ENCODE peak calls at places on chromosomes 11 and 22, in six cellular contexts. S is adrenal gland, H is ovary, U is body of pancreas, W is IMR-90, D is transverse colon. C is an unnamed sample.

GRCh38 chr11:14673824-14674432 is 30.3 kb downstream of the PDE3B start:
- DNase-seq in S (no peak), H (no peak), U (no peak), W (no peak), D (no peak), C (no peak)

GRCh38 chr11:1690167-1691026 is 6.6 kb upstream of the KRTAP5-6 start:
- DNase-seq in S (no peak), H (no peak), U (no peak), W (no peak), D (no peak), C (no peak)

GRCh38 chr11:130740819-130741218 is 175.5 kb downstream of the SNX19 start:
- DNase-seq in S (no peak), H (no peak), U (no peak), W (peak; percentile 33), D (no peak), C (no peak)

GRCh38 chr11:59957094-59957493 is 6.7 kb upstream of the OOSP4A start:
- DNase-seq in S (no peak), H (no peak), U (no peak), W (no peak), D (no peak), C (no peak)

GRCh38 chr11:73598719-73599379 is 937 bp upstream of the FAM168A start:
- DNase-seq in S (no peak), H (no peak), U (no peak), W (no peak), D (no peak), C (no peak)

GRCh38 chr11:16160146-16160545 is 196.2 kb downstream of the SOX6 start:
- DNase-seq in S (no peak), H (no peak), U (no peak), W (no peak), D (no peak), C (no peak)

GRCh38 chr11:132541794-132542193 is 990.5 kb downstream of the OPCML start:
- DNase-seq in S (no peak), H (no peak), U (no peak), W (no peak), D (no peak), C (no peak)

GRCh38 chr11:102879801-102880200 is 5.0 kb upstream of the MMP12 start:
- DNase-seq in S (no peak), H (no peak), U (no peak), W (no peak), D (peak; percentile 11), C (no peak)

GRCh38 chr11:125261471-125262087 is 97.0 kb downstream of the PKNOX2 start:
- DNase-seq in S (no peak), H (peak; percentile 60), U (no peak), W (no peak), D (no peak), C (no peak)

GRCh38 chr11:102868359-102868758 is 6.4 kb downstream of the MMP12 start:
- DNase-seq in S (no peak), H (no peak), U (no peak), W (peak; percentile 44), D (no peak), C (no peak)

GRCh38 chr11:103624708-103625623 is 411.5 kb upstream of the DDI1 start:
- DNase-seq in S (no peak), H (no peak), U (no peak), W (peak; percentile 98), D (no peak), C (no peak)

GRCh38 chr11:78019808-78020207 is 3.3 kb downstream of the KCTD14 start:
- DNase-seq in S (no peak), H (no peak), U (no peak), W (peak; percentile 23), D (no peak), C (no peak)

GRCh38 chr22:43147821-43148220 is 3.5 kb upstream of the TSPO start:
- DNase-seq in S (peak; percentile 61), H (no peak), U (no peak), W (no peak), D (peak; percentile 55), C (no peak)

GRCh38 chr22:43148581-43148980 is 2.8 kb upstream of the TSPO start:
- DNase-seq in S (no peak), H (no peak), U (no peak), W (no peak), D (peak; percentile 56), C (no peak)

GRCh38 chr22:43144949-43145348 is 1.8 kb upstream of the MCAT start:
- DNase-seq in S (no peak), H (no peak), U (no peak), W (no peak), D (no peak), C (peak; percentile 86)

DNA sequence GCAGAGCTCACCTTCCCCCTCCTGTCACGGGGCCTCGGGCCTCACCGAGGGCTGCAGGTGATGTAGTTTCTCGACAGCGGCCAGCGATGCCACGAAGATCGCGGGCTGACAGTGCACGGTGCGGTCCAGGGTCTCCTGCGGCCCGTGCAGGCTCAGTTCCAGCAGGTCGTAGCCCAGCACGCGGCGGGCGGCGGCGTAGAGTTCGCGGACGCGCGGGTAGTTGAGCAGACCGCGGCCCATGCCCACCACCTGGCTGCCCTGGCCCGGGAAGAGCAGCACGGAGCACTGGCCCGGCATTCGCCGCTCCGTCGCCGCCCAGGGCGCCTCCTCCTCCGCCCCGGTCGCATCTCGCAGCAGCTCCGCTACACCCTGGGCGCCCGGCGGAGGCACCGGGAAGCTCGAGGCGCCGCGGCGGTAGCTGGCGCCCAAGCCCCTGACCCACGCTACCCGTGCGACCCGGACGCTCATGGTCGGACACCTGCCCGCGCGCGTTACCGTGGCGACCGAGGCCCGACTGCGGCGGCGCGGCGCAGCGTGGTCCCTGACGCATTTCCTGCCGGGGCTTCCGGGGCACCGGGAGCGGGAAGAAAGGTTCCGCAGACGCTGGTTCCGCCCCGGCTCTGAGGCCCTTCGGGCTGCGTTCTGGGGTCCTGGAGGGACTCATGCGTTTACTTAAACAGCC is at the start of gene MCAT:
- DNase-seq in S (peak; percentile 88), H (peak; percentile 90), U (peak; percentile 88), W (peak; percentile 68), D (peak; percentile 90), C (peak; percentile 75)
- H3K4me1 ChIP-seq in S (peaks cover 17% of the 10 kb centered on the region), H (peaks cover 5% of the 10 kb centered on the region), U (peaks cover 15% of the 10 kb centered on the region), W (no peaks in the 10 kb centered on the region), D (peaks cover 8% of the 10 kb centered on the region), C (peaks cover 22% of the 10 kb centered on the region)

GRCh38 chr22:49638001-49638400 is 189.7 kb downstream of the BRD1 start:
- DNase-seq in S (no peak), H (no peak), U (no peak), W (no peak), D (no peak), C (no peak)

GRCh38 chr22:49640366-49641095 is 187.1 kb downstream of the BRD1 start:
- DNase-seq in S (no peak), H (no peak), U (no peak), W (no peak), D (no peak), C (no peak)

GRCh38 chr22:49641770-49642313 is 185.8 kb downstream of the BRD1 start:
- DNase-seq in S (no peak), H (no peak), U (peak; percentile 83), W (no peak), D (no peak), C (no peak)

GRCh38 chr22:49638788-49639187 is 188.9 kb downstream of the BRD1 start:
- DNase-seq in S (peak; percentile 82), H (no peak), U (no peak), W (no peak), D (no peak), C (no peak)

DNA sequence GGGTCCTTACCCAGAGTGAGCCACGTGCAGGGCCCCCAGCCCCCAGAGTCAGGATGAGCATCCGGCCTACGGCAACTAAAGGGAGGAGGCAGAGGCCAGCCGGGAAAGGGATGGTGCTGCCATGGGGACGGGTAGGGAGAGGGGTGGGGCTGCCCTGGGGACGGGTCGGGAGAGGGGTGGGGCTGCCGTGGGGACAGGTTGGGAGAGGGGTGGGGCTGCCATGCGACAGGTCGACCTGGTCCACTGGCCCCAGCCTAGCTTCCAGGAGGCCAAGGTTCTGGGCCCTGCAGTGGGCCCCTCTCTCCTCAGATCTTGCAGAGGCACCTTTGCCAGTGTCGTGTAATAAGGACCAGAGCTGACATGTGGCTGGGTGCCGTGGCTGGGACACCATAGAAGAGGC is 187.7 kb downstream of the BRD1 start:
- DNase-seq in S (no peak), H (no peak), U (no peak), W (no peak), D (no peak), C (no peak)
- TF ChIP-seq POLR2A in S (no peak), H (no peak), U (no peak), W (no peak), D (no peak), C (no peak)

GRCh38 chr11:10564692-10565318 is 3.7 kb downstream of the LYVE1 start:
- DNase-seq in S (peak; percentile 52), H (no peak), U (no peak), W (no peak), D (no peak), C (no peak)
- TF ChIP-seq CTCF in S (peak; percentile 76), H (peak; percentile 43), U (peak; percentile 4), W (peak; percentile 49), D (no peak), C (peak; percentile 39)

GRCh38 chr11:46916669-46917108 is 1.7 kb downstream of the LRP4 start:
- DNase-seq in S (peak; percentile 73), H (peak; percentile 69), U (peak; percentile 60), W (peak; percentile 78), D (peak; percentile 62), C (peak; percentile 80)

GRCh38 chr11:46918778-46919513 is 596 bp upstream of the LRP4 start:
- DNase-seq in S (no peak), H (no peak), U (no peak), W (no peak), D (peak; percentile 15), C (no peak)

GRCh38 chr11:46917109-46918086 is 952 bp downstream of the LRP4 start:
- DNase-seq in S (no peak), H (no peak), U (no peak), W (no peak), D (peak; percentile 14), C (no peak)

GRCh38 chr11:46916251-46916650 is 2.1 kb downstream of the LRP4 start:
- DNase-seq in S (no peak), H (no peak), U (no peak), W (no peak), D (no peak), C (peak; percentile 42)

GRCh38 chr11:46918087-46918751 is at the start of gene LRP4:
- DNase-seq in S (no peak), H (peak; percentile 70), U (peak; percentile 62), W (no peak), D (peak; percentile 69), C (peak; percentile 32)
- H3K4me1 ChIP-seq in S (peaks cover 54% of the 10 kb centered on the region), H (no peaks in the 10 kb centered on the region), U (peaks cover 33% of the 10 kb centered on the region), W (peaks cover 7% of the 10 kb centered on the region), D (peaks cover 4% of the 10 kb centered on the region), C (no peaks in the 10 kb centered on the region)

GRCh38 chr11:67435031-67435726 is 2.3 kb downstream of the PTPRCAP start:
- DNase-seq in S (no peak), H (no peak), U (no peak), W (no peak), D (no peak), C (no peak)
- TF ChIP-seq POLR2A in S (no peak), H (no peak), U (no peak), W (no peak), D (no peak), C (no peak)

DNA sequence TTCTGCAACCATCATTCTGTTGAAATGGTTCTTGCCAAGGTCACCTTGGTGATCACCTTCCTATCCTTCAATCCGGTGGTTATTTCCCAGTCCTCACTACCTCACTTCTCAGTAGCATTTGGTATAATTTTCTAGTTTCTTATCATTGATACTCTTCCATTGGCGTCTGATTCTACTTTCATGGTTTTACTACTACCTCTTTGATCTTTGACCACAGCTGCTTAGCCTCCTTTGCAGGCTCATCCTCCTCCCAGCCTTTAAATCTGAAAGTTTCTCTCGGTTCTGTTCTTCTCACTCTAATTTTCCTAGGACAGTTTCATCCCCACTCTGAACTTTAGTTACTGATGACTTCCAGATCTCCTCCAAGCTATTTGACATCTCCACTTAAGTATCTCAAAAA is 5.0 kb downstream of the TIMM10B start:
- DNase-seq in S (no peak), H (no peak), U (no peak), W (no peak), D (no peak), C (no peak)
- TF ChIP-seq CTCF in S (no peak), H (no peak), U (no peak), W (no peak), D (no peak), C (no peak)

C was measured in prostate gland.